ENCODE peak calls at places on chromosomes 12 and 14, in six cellular contexts. I is CD4-positive, alpha-beta T cell; R is DND-41; H is brain microvascular endothelial cell; V is colonic mucosa; W is NB4. Y is an unnamed sample.

GRCh38 chr12:7162691-7163114 is 26.8 kb upstream of the PEX5 start:
- DNase-seq in I (no peak), R (no peak), H (no peak), V (peak), W (no peak), Y (no peak)

GRCh38 chr14:55449116-55449515 is 8.7 kb upstream of the TBPL2 start:
- DNase-seq in I (no peak), R (no peak), H (no peak), V (no peak), W (no peak), Y (no peak)

GRCh38 chr14:24080142-24080530 is 8.8 kb downstream of the CPNE6 start:
- DNase-seq in I (no peak), R (no peak), H (no peak), V (no peak), W (no peak), Y (no peak)

GRCh38 chr14:39267592-39268112 is 33.9 kb downstream of the MIA2 start:
- DNase-seq in I (no peak), R (no peak), H (no peak), V (no peak), W (no peak), Y (no peak)

GRCh38 chr12:132249747-132250478 is 79.5 kb downstream of the GALNT9 start:
- DNase-seq in I (no peak), R (no peak), H (no peak), V (no peak), W (no peak), Y (no peak)

GRCh38 chr12:17928708-17929366 is 161.2 kb downstream of the RERGL start:
- DNase-seq in I (no peak), R (no peak), H (peak), V (no peak), W (no peak), Y (no peak)

GRCh38 chr12:40248585-40249297 is 23.9 kb downstream of the LRRK2 start:
- DNase-seq in I (no peak), R (no peak), H (no peak), V (no peak), W (no peak), Y (no peak)

GRCh38 chr12:109154485-109155438 is 38.4 kb downstream of the ACACB start:
- DNase-seq in I (peak), R (no peak), H (peak), V (peak), W (peak), Y (peak)

GRCh38 chr14:55580401-55581010 is 499 bp downstream of the KTN1 start:
- DNase-seq in I (peak), R (peak), H (no peak), V (peak), W (peak), Y (peak)

GRCh38 chr14:31880935-31881334 is 196.2 kb upstream of the ARHGAP5 start:
- DNase-seq in I (no peak), R (no peak), H (peak), V (no peak), W (no peak), Y (no peak)

GRCh38 chr12:117897379-117898161 is 71.2 kb downstream of the KSR2 start:
- DNase-seq in I (no peak), R (no peak), H (no peak), V (no peak), W (no peak), Y (no peak)

GRCh38 chr14:96281486-96281885 is 25.5 kb downstream of the BDKRB1 start:
- DNase-seq in I (no peak), R (no peak), H (no peak), V (no peak), W (no peak), Y (no peak)

GRCh38 chr12:5078423-5078822 is 34.7 kb downstream of the KCNA5 start:
- DNase-seq in I (no peak), R (no peak), H (no peak), V (no peak), W (no peak), Y (no peak)

GRCh38 chr12:4242595-4242994 is 31.0 kb upstream of the CCND2 start:
- DNase-seq in I (no peak), R (no peak), H (no peak), V (no peak), W (peak), Y (no peak)

GRCh38 chr14:33657478-33657877 is 293.4 kb downstream of the EGLN3 start:
- DNase-seq in I (no peak), R (no peak), H (no peak), V (no peak), W (no peak), Y (no peak)

GRCh38 chr12:117036046-117036445 is 63.2 kb downstream of the TESC start:
- DNase-seq in I (no peak), R (no peak), H (no peak), V (no peak), W (no peak), Y (no peak)

GRCh38 chr12:50072198-50072907 is 12.8 kb upstream of the SMARCD1 start:
- DNase-seq in I (no peak), R (no peak), H (no peak), V (no peak), W (peak), Y (no peak)

GRCh38 chr12:96177013-96177412 is 17.2 kb upstream of the ELK3 start:
- DNase-seq in I (peak), R (no peak), H (peak), V (no peak), W (peak), Y (peak)

GRCh38 chr14:20415723-20416622 is 2.7 kb upstream of the TEP1 start:
- DNase-seq in I (no peak), R (peak), H (peak), V (peak), W (peak), Y (peak)

GRCh38 chr12:116142936-116143882 is 134.3 kb downstream of the MED13L start:
- DNase-seq in I (no peak), R (no peak), H (peak), V (no peak), W (peak), Y (no peak)

GRCh38 chr12:15963271-15963670 is 52.1 kb downstream of the DERA start:
- DNase-seq in I (no peak), R (no peak), H (no peak), V (no peak), W (no peak), Y (no peak)

GRCh38 chr14:69263771-69264170 is 3.8 kb downstream of the GALNT16 start:
- DNase-seq in I (no peak), R (no peak), H (no peak), V (no peak), W (no peak), Y (no peak)

GRCh38 chr12:99658950-99659349 is 11.4 kb downstream of the GARIN6 start:
- DNase-seq in I (no peak), R (no peak), H (no peak), V (no peak), W (peak), Y (no peak)

GRCh38 chr12:42473130-42473529 is 116.4 kb downstream of the PRICKLE1 start:
- DNase-seq in I (no peak), R (no peak), H (peak), V (no peak), W (no peak), Y (no peak)

GRCh38 chr12:68497702-68498101 is 113.0 kb upstream of the RAP1B start:
- DNase-seq in I (no peak), R (no peak), H (peak), V (no peak), W (peak), Y (peak)

GRCh38 chr14:99651953-99652746 is 7.2 kb downstream of the HHIPL1 start:
- DNase-seq in I (no peak), R (no peak), H (no peak), V (no peak), W (no peak), Y (no peak)

GRCh38 chr12:102879144-102879763 is 37.8 kb downstream of the PAH start:
- DNase-seq in I (no peak), R (peak), H (peak), V (no peak), W (peak), Y (peak)

GRCh38 chr14:87049886-87050820 is 942.8 kb downstream of the GALC start:
- DNase-seq in I (no peak), R (peak), H (peak), V (no peak), W (peak), Y (no peak)

GRCh38 chr12:34405286-34406227 is 383.3 kb downstream of the ALG10 start:
- DNase-seq in I (no peak), R (no peak), H (no peak), V (peak), W (no peak), Y (no peak)

GRCh38 chr12:114006482-114007425 is 40.6 kb upstream of the RBM19 start:
- DNase-seq in I (no peak), R (no peak), H (no peak), V (no peak), W (no peak), Y (no peak)

GRCh38 chr14:102007916-102008418 is 43.6 kb downstream of the DYNC1H1 start:
- DNase-seq in I (no peak), R (no peak), H (no peak), V (no peak), W (no peak), Y (no peak)

GRCh38 chr14:105484069-105484996 is 2.4 kb upstream of the CRIP1 start:
- DNase-seq in I (peak), R (no peak), H (no peak), V (peak), W (no peak), Y (no peak)

GRCh38 chr12:132359971-132360370 is 30.6 kb upstream of the GALNT9 start:
- DNase-seq in I (no peak), R (no peak), H (no peak), V (no peak), W (peak), Y (no peak)

GRCh38 chr14:32738206-32738871 is 200.3 kb upstream of the NPAS3 start:
- DNase-seq in I (no peak), R (no peak), H (no peak), V (no peak), W (no peak), Y (no peak)

GRCh38 chr12:49389092-49389703 is 21.9 kb downstream of the SPATS2 start:
- DNase-seq in I (peak), R (no peak), H (no peak), V (peak), W (peak), Y (no peak)

GRCh38 chr12:98754095-98754494 is 109.0 kb downstream of the APAF1 start:
- DNase-seq in I (no peak), R (no peak), H (peak), V (no peak), W (peak), Y (peak)

GRCh38 chr14:66638688-66639087 is 130.7 kb downstream of the GPHN start:
- DNase-seq in I (no peak), R (no peak), H (peak), V (no peak), W (no peak), Y (no peak)

GRCh38 chr12:45216297-45216982 is 545 bp downstream of the ANO6 start:
- DNase-seq in I (peak), R (peak), H (peak), V (peak), W (peak), Y (peak)

GRCh38 chr12:45217846-45218245 is 2.0 kb downstream of the ANO6 start:
- DNase-seq in I (no peak), R (no peak), H (no peak), V (no peak), W (no peak), Y (no peak)

GRCh38 chr12:45215419-45216296 is at the start of gene ANO6:
- DNase-seq in I (peak), R (peak), H (peak), V (peak), W (peak), Y (peak)

GRCh38 chr12:45214739-45215418 is 1.0 kb upstream of the ANO6 start:
- DNase-seq in I (no peak), R (peak), H (no peak), V (no peak), W (no peak), Y (no peak)

GRCh38 chr12:45216983-45217485 is 1.1 kb downstream of the ANO6 start:
- DNase-seq in I (no peak), R (no peak), H (no peak), V (no peak), W (peak), Y (no peak)
- TF ChIP-seq CTCF in I (no peak), R (no peak), H (no peak), V (no peak), W (no peak), Y (no peak)

DNA sequence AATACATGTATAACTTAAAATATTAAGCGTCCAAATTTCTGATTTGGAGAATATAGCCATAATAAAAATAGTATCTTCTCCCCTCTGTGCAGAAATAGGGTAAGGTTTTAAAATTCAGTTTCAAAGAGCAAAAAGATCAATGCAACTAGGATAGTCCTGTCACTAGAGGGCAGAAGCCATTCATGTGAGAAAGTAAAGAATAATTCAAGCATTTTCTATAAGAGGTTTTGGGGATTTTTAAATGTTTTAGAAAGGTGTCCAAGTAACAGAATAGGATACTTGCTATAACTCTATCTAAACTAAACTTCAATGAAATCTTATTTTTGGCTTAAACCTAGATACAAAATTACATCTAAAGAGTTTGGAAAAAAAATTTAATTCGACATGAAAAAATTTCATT is 50.3 kb downstream of the ADAMTS20 start:
- DNase-seq in I (no peak), R (no peak), H (peak), V (no peak), W (peak), Y (no peak)
- TF ChIP-seq CTCF in I (no peak), R (peak), H (peak), V (no peak), W (peak), Y (peak)

DNA sequence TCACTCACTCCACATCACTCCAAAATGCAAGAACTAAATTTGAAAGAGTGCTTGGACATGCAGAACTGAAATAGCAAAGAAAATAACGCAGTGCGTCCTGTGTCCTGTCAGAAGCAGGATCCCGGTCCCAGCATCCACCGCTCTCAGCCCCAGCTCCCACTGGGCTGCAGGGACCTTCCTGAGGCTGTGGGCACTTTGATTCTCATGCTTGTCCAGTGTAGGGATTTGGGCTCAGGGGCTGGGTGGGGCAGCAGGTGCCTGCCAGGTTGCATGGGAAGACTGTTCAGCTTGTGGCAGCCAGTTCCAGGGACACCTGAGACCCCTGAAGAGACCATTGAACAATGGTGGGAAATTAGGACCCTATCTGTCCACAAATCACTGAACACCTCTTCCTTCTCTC is 140.0 kb upstream of the FKBP4 start:
- DNase-seq in I (no peak), R (no peak), H (no peak), V (no peak), W (no peak), Y (no peak)
- TF ChIP-seq CTCF in I (no peak), R (no peak), H (no peak), V (no peak), W (no peak), Y (no peak)

GRCh38 chr12:55365086-55365485 is 2.3 kb downstream of the OR6C75 start:
- DNase-seq in I (no peak), R (no peak), H (no peak), V (no peak), W (no peak), Y (no peak)

DNA sequence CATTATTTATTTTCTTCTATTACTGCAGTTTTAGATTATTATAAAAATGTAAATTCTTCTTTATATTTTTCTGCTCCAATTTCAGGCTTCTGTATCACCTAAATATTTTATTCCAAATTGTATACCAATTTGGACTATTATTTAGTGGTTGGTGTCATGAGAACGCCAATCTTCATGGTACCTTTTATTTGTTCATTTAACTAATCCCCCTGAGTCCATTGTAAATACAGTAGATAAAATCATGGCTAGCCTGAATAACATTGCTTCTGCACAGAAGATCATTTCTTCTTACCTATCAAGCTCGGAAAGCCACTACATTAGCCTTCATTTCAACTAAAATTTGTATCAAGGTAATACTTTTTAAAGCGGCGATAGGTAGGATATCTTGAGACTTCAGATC is at the start of gene OR6C75:
- DNase-seq in I (no peak), R (no peak), H (no peak), V (no peak), W (no peak), Y (no peak)
- TF ChIP-seq CTCF in I (no peak), R (no peak), H (no peak), V (no peak), W (no peak), Y (no peak)

DNA sequence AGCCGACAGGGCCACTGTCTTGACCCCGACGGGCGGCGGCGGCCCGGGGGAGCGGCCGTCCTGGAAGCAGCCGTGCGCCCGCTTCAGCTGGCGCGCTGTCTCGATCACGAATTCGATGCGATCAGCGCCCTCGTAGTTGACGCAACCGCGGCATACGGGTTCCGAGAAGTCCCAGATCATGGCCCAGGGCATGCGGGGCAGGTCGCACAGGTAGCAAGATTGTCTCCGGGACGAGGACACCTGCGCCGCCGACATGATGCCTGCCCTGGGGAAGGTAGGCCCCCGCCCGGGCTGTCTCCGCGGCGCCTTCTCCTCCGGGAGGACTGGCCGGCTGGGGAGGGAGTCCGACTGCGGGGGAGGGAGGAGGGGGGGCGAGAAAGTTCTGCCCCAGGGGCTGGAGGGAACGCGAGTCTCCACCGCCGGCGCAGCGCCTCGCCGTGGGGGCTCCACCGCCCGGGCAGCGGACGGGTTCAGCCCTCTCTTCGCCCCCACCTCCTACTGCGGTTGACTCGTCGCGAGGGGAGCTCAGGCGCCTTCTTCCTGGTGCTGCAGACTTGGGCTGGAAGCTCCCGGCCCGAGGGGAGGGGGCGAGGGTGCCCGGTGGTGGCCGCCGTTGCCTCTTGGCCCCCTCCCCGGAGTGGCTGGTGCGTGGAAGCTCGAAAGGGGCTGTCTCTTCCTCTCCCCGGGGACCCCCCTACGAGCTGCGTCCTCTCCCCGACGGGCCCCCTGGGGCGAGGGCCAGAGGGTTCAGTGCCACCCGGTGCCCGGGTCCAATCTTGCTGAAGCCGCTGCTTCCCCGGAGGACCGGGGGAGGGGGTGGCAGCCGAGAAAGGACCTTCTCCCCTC is 747 bp downstream of the IRF2BPL start:
- DNase-seq in I (peak), R (peak), H (peak), V (peak), W (peak), Y (peak)
- TF ChIP-seq CTCF in I (no peak), R (peak), H (no peak), V (no peak), W (peak), Y (peak)

GRCh38 chr14:52013984-52014600 is 24.7 kb downstream of the RTRAF start:
- DNase-seq in I (no peak), R (peak), H (no peak), V (no peak), W (peak), Y (no peak)
- TF ChIP-seq CTCF in I (no peak), R (peak), H (peak), V (no peak), W (peak), Y (peak)

GRCh38 chr14:25237845-25238244 is 187.9 kb upstream of the STXBP6 start:
- DNase-seq in I (no peak), R (no peak), H (no peak), V (peak), W (peak), Y (no peak)
- TF ChIP-seq CTCF in I (no peak), R (no peak), H (no peak), V (no peak), W (peak), Y (no peak)

DNA sequence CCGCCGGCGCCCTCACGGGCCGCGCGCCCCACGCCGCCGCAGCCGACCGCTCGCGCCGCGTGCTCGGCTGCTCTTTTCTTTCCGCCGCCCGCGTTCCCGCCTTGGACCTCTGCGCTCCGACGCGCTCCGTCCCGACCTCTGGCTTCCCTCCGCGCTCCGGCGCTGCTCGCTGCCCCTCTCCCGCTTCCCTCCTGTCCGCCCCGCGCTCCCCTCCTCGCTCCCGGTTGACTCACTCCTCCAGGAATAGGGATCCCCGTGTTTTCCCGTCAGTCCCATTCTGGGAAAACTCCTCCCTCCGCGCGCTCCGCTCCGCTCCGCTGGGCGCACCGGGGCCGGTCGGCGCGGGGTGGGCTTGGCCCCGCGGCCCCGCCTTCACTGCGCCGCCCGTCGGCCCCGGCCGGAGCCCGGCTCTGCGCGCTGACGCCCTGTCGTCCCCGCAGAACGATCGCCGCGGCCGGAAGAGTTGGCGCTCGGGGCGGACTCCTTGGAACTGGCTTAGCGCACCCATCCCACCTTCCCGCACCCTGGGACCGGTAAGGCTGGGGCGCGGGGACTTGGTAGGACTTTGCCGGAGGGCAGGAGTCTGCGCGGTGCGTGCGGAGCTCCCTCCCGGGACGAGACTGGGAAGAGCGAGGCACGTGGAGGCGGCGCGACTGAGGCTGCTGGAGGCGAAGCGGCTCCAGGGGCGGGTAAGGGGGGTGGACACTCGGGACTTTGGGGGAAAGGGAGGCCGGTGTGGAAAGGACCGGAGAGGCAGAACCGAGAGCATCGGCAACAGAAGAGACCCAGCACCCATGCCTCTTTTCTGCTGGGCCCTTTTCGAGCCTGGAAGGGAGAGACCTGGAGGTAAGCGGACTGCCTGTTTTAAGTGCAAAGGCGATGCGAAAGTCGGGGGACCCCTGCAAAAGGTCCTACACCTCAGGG is 573 bp downstream of the TEAD4 start:
- DNase-seq in I (no peak), R (no peak), H (peak), V (peak), W (no peak), Y (no peak)
- TF ChIP-seq CTCF in I (no peak), R (no peak), H (no peak), V (no peak), W (no peak), Y (no peak)

GRCh38 chr14:40417777-40418401 is 985.7 kb upstream of the FBXO33 start:
- DNase-seq in I (no peak), R (peak), H (no peak), V (no peak), W (peak), Y (no peak)
- TF ChIP-seq CTCF in I (no peak), R (peak), H (no peak), V (no peak), W (peak), Y (peak)

Y was measured in GM06990.